ENCODE peak calls at places on chromosomes 2 and 18, in five cellular contexts. N is CD8-positive, alpha-beta T cell; E is heart left ventricle; F is IMR-90; W is stomach. V is an unnamed sample.
A peak's percentile ranks its signal among the peaks of the same experiment; 100 is the strongest.

GRCh38 chr18:36349552-36349951 is 52.0 kb downstream of the FHOD3 start:
- DNase-seq in F (peak; percentile 8), N (no peak), W (no peak), E (no peak), V (peak; percentile 38)

GRCh38 chr2:26330114-26330581 is 15.8 kb upstream of the SELENOI start:
- DNase-seq in W (peak; percentile 91), E (peak; percentile 87), F (peak; percentile 79), N (peak; percentile 68), V (peak; percentile 91)

GRCh38 chr2:17805166-17805565 is 11.1 kb upstream of the MSGN1 start:
- DNase-seq in W (no peak), F (no peak), E (no peak), N (no peak), V (no peak)

GRCh38 chr18:76376668-76377358 is 118.2 kb downstream of the ZNF516 start:
- DNase-seq in N (no peak), E (no peak), F (no peak), W (no peak), V (no peak)

GRCh38 chr2:231810905-231811304 is 24.7 kb downstream of the COPS7B start:
- DNase-seq in E (no peak), F (peak; percentile 89), W (no peak), N (no peak), V (no peak)

GRCh38 chr2:9440058-9440727 is 16.7 kb downstream of the CPSF3 start:
- DNase-seq in E (no peak), F (peak; percentile 82), W (no peak), N (no peak), V (no peak)

GRCh38 chr2:42268528-42269151 is 92.4 kb downstream of the COX7A2L start:
- DNase-seq in W (no peak), N (no peak), E (no peak), F (peak; percentile 28), V (no peak)

GRCh38 chr2:99462084-99462483 is 27.7 kb downstream of the REV1 start:
- DNase-seq in E (no peak), F (no peak), W (no peak), N (no peak), V (no peak)

GRCh38 chr2:25418944-25419677 is 77.4 kb upstream of the DNMT3A start:
- DNase-seq in N (no peak), W (no peak), F (no peak), E (no peak), V (peak; percentile 8)

GRCh38 chr2:71730785-71731383 is 277.5 kb downstream of the DYSF start:
- DNase-seq in N (no peak), E (no peak), W (no peak), F (no peak), V (no peak)

GRCh38 chr2:241354668-241355658 is 1.1 kb upstream of the FARP2 start:
- DNase-seq in W (peak; percentile 93), E (peak; percentile 90), F (peak; percentile 51), N (peak; percentile 35), V (peak; percentile 96)

GRCh38 chr2:220482751-220483150 is 855.3 kb downstream of the SLC4A3 start:
- DNase-seq in N (no peak), E (no peak), F (no peak), W (no peak), V (no peak)

GRCh38 chr2:138255670-138256069 is 245.9 kb upstream of the SPOPL start:
- DNase-seq in N (no peak), F (no peak), E (no peak), W (no peak), V (no peak)

GRCh38 chr2:241770185-241770935 is 6.3 kb upstream of the GAL3ST2 start:
- DNase-seq in N (no peak), W (no peak), F (no peak), E (no peak), V (no peak)

GRCh38 chr2:238079874-238080327 is 19.1 kb downstream of the SCLY start:
- DNase-seq in W (no peak), E (no peak), F (no peak), N (no peak), V (no peak)

GRCh38 chr2:233384017-233384416 is 29.7 kb downstream of the DGKD start:
- DNase-seq in N (no peak), E (no peak), F (no peak), W (no peak), V (no peak)

GRCh38 chr2:203998195-203998804 is 61.7 kb downstream of the ICOS start:
- DNase-seq in N (no peak), W (no peak), F (peak; percentile 22), E (no peak), V (no peak)

GRCh38 chr18:79964330-79965118 is at the start of gene HSBP1L1:
- DNase-seq in N (peak; percentile 38), W (peak; percentile 87), F (no peak), E (peak; percentile 70), V (peak; percentile 84)

GRCh38 chr2:145332210-145332609 is 812.3 kb upstream of the ZEB2 start:
- DNase-seq in W (no peak), N (no peak), E (no peak), F (no peak), V (no peak)

GRCh38 chr18:79442508-79443221 is 46.9 kb downstream of the NFATC1 start:
- DNase-seq in E (no peak), F (no peak), W (no peak), N (no peak), V (no peak)

GRCh38 chr2:235917506-235917905 is 250.7 kb downstream of the GBX2 start:
- DNase-seq in N (no peak), F (no peak), E (no peak), W (no peak), V (no peak)

GRCh38 chr18:13610517-13610916 is 115.8 kb downstream of the FAM210A start:
- DNase-seq in N (no peak), F (no peak), E (no peak), W (no peak), V (no peak)

GRCh38 chr2:237996041-237996593 is 29.3 kb downstream of the UBE2F start:
- DNase-seq in E (no peak), F (peak; percentile 84), N (no peak), W (no peak), V (no peak)

GRCh38 chr2:129728251-129728972 is 251.1 kb upstream of the RAB6C start:
- DNase-seq in F (no peak), E (no peak), W (no peak), N (no peak), V (no peak)

GRCh38 chr18:68024716-68025115 is 508.2 kb upstream of the DSEL start:
- DNase-seq in F (no peak), E (no peak), W (no peak), N (no peak), V (peak; percentile 3)

GRCh38 chr18:519019-519879 is 18.7 kb upstream of the COLEC12 start:
- DNase-seq in E (peak; percentile 74), F (peak; percentile 80), W (peak; percentile 71), N (no peak), V (peak; percentile 60)

GRCh38 chr2:239763433-239764097 is 261.6 kb downstream of the NDUFA10 start:
- DNase-seq in E (no peak), F (no peak), N (no peak), W (no peak), V (no peak)

GRCh38 chr2:236209535-236209934 is 41.3 kb upstream of the GBX2 start:
- DNase-seq in W (no peak), N (no peak), F (no peak), E (no peak), V (no peak)

GRCh38 chr2:61785583-61785982 is 68.3 kb downstream of the FAM161A start:
- DNase-seq in F (no peak), W (no peak), E (no peak), N (no peak), V (no peak)

GRCh38 chr18:57802166-57802868 is 798 bp downstream of the ATP8B1 start:
- DNase-seq in W (no peak), E (no peak), N (no peak), F (no peak), V (peak; percentile 27)

GRCh38 chr2:21379140-21379539 is 255.4 kb downstream of the TDRD15 start:
- DNase-seq in F (no peak), W (no peak), E (no peak), N (no peak), V (no peak)

GRCh38 chr2:237364655-237365054 is 49.3 kb downstream of the COL6A3 start:
- DNase-seq in F (peak; percentile 39), E (no peak), N (no peak), W (no peak), V (no peak)

GRCh38 chr2:136356111-136357033 is 238.4 kb upstream of the CXCR4 start:
- DNase-seq in W (no peak), N (no peak), F (no peak), E (no peak), V (no peak)

GRCh38 chr2:72826156-72826477 is 284 bp upstream of the EXOC6B start:
- DNase-seq in W (no peak), F (no peak), E (no peak), N (no peak), V (no peak)
- H3K4me3 ChIP-seq in W (peak overlapping the region; percentile 80), F (no peak overlapping the region), E (peak overlapping the region; percentile 86), N (peak overlapping the region; percentile 70), V (peak overlapping the region; percentile 91)

GRCh38 chr18:40877096-40877495 is 1077.9 kb upstream of the PIK3C3 start:
- DNase-seq in N (no peak), W (no peak), F (peak; percentile 97), E (no peak), V (no peak)
- H3K27ac ChIP-seq in N (no peak overlapping the region), W (no peak overlapping the region), F (peak overlapping the region; percentile 75), E (no peak overlapping the region), V (no peak overlapping the region)

GRCh38 chr2:159753797-159754196 is 41.5 kb downstream of the MARCHF7 start:
- DNase-seq in E (no peak), W (no peak), F (no peak), N (no peak), V (no peak)

GRCh38 chr2:159758686-159759085 is 39.3 kb downstream of the CD302 start:
- DNase-seq in N (no peak), E (no peak), F (no peak), W (no peak), V (no peak)

GRCh38 chr2:159758239-159758638 is 39.8 kb downstream of the CD302 start:
- DNase-seq in W (no peak), E (no peak), N (no peak), F (peak; percentile 26), V (no peak)

GRCh38 chr2:159755014-159755413 is 42.7 kb downstream of the MARCHF7 start:
- DNase-seq in W (no peak), N (no peak), E (no peak), F (no peak), V (no peak)

DNA sequence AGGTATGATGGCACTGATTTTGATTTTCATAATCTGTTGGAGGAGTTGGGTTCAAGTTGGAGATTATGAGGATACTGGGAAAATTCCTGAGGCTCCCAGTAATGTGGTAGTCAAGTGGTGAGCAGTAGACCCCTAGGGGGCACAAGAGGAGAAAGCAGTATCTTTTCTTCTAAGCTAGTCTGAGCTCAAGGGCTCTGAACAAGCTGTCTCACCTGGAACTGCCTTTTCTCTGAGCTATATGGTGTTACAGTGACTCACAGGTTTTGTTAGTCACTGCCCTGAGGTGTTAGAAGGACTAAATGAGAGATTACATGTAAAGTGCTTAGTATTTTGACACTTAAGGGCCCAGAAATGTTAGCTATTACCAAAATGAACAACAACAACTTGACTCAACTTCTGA is 42.2 kb downstream of the CD302 start:
- DNase-seq in N (no peak), W (no peak), E (no peak), F (peak; percentile 47), V (no peak)
- TF ChIP-seq CTCF in N (no peak), W (no peak), E (peak; percentile 16), F (peak; percentile 30), V (no peak)

GRCh38 chr2:16202643-16203020 is 262.3 kb downstream of the MYCN start:
- DNase-seq in N (no peak), E (no peak), W (no peak), F (no peak), V (no peak)
- H3K4me3 ChIP-seq in N (no peak overlapping the region), E (no peak overlapping the region), W (no peak overlapping the region), F (no peak overlapping the region), V (no peak overlapping the region)

V was measured in body of pancreas.